ENCODE peak calls at places on chromosome 16, in four cellular contexts. R is CD8-positive, alpha-beta T cell; Q is breast epithelium; M is cardiac fibroblast. H is an unnamed sample.

GRCh38 chr16:600781-601180 is 10.9 kb downstream of the RAB40C start:
- DNase-seq in R (no peak), Q (no peak), M (peak), H (no peak)

GRCh38 chr16:50741225-50741807 is 570 bp upstream of the CYLD start:
- DNase-seq in R (no peak), Q (no peak), M (no peak), H (no peak)

GRCh38 chr16:17205279-17206139 is 265.3 kb downstream of the XYLT1 start:
- DNase-seq in R (no peak), Q (no peak), M (no peak), H (no peak)

GRCh38 chr16:29871822-29872546 is 9.0 kb upstream of the CDIPT start:
- DNase-seq in R (no peak), Q (no peak), M (no peak), H (no peak)

GRCh38 chr16:88628512-88628974 is 9.8 kb upstream of the IL17C start:
- DNase-seq in R (no peak), Q (no peak), M (no peak), H (no peak)

GRCh38 chr16:65106792-65107191 is 15.1 kb downstream of the CDH11 start:
- DNase-seq in R (no peak), Q (no peak), M (peak), H (no peak)

GRCh38 chr16:31734265-31734664 is 139.3 kb upstream of the ZNF267 start:
- DNase-seq in R (no peak), Q (no peak), M (no peak), H (no peak)

GRCh38 chr16:51816929-51817328 is 665.9 kb upstream of the SALL1 start:
- DNase-seq in R (no peak), Q (no peak), M (peak), H (no peak)

GRCh38 chr16:88365244-88365865 is 17.4 kb upstream of the ZNF469 start:
- DNase-seq in R (no peak), Q (no peak), M (no peak), H (no peak)

GRCh38 chr16:70395345-70395901 is 43.5 kb downstream of the ST3GAL2 start:
- DNase-seq in R (peak), Q (peak), M (peak), H (no peak)

GRCh38 chr16:50547340-50547865 is 793 bp upstream of the NKD1 start:
- DNase-seq in R (peak), Q (no peak), M (peak), H (no peak)

GRCh38 chr16:23082161-23082788 is 67.0 kb downstream of the USP31 start:
- DNase-seq in R (no peak), Q (no peak), M (peak), H (no peak)
- TF ChIP-seq CTCF in R (no peak), Q (no peak), M (no peak), H (no peak)

GRCh38 chr16:85897384-85897783 is 1.6 kb upstream of the IRF8 start:
- DNase-seq in R (no peak), Q (no peak), M (no peak), H (no peak)
- TF ChIP-seq CTCF in R (no peak), Q (no peak), M (no peak), H (no peak)

DNA sequence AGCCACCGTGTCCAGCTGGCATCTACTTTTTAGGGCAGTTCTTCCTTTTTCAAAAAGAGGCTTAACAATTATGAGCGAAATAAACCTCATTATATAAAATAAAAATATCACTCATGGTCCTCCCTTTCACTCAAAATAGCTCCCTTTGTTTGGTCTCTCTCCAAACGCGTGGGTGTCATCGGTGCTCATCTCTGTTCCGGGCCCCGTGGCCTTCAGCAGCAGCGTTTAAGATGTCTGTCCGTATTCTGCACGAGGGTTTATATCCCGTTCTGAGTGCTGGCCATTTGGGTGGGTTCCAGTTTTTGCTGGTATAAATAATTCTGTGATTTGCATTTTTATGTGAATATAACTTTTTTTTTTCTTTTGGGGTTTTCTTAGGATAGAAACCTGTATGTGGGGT is 33.4 kb downstream of the PRMT7 start:
- DNase-seq in R (no peak), Q (no peak), M (no peak), H (no peak)
- TF ChIP-seq CTCF in R (no peak), Q (no peak), M (no peak), H (no peak)

GRCh38 chr16:53022374-53022773 is 30.3 kb downstream of the CHD9NB start:
- DNase-seq in R (no peak), Q (no peak), M (peak), H (no peak)
- TF ChIP-seq CTCF in R (no peak), Q (peak), M (peak), H (peak)

DNA sequence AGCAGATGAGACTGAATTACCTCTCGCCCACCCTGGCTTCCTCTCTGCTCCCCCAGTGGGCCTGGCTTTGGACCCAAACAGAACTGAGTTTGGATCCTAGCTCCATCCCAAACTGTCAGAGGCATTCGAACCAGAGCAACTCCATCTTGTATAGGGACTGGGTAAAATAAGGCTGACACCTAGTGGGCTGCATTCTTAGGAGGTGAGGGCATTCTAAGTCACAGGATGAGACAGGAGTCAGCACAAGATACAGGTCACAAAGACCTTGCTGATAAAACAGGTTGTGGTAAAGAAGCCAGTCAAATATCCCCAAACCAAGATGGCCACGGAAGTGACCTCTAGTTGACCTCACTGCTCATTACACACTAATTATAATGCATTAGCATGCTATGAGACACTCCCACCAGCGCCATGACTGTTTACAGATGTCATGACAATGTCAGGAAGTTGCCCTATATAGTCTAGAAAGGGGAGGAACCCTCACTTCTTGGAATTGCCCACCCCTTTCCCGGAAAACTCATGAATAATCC is 44.4 kb downstream of the LYRM1 start:
- DNase-seq in R (no peak), Q (no peak), M (peak), H (no peak)
- TF ChIP-seq CTCF in R (no peak), Q (no peak), M (no peak), H (peak)

H was measured in osteocyte.